ENCODE peak calls at places on chromosomes 3 and 15, in seven cellular contexts. T is A673, Q is SK-N-SH, J is fibroblast of villous mesenchyme, R is prostate gland, N is ovary, K is choroid plexus epithelial cell. B is an unnamed sample.

GRCh38 chr15:59303136-59303535 is 69.5 kb downstream of the MYO1E start:
- DNase-seq in T (no peak), Q (no peak), J (no peak), R (no peak), N (no peak), K (no peak), B (no peak)

GRCh38 chr3:16606398-16606797 is 1.2 kb upstream of the DAZL start:
- DNase-seq in T (no peak), Q (no peak), J (no peak), R (no peak), N (no peak), K (no peak), B (peak)

GRCh38 chr15:67133738-67134576 is 68.6 kb downstream of the SMAD3 start:
- DNase-seq in T (no peak), Q (no peak), J (peak), R (no peak), N (peak), K (peak), B (no peak)

GRCh38 chr3:188303286-188303799 is 149.4 kb downstream of the LPP start:
- DNase-seq in T (no peak), Q (no peak), J (no peak), R (no peak), N (no peak), K (no peak), B (no peak)

GRCh38 chr15:26200427-26200826 is 337.3 kb upstream of the ATP10A start:
- DNase-seq in T (no peak), Q (no peak), J (no peak), R (no peak), N (no peak), K (no peak), B (no peak)

GRCh38 chr15:58269455-58270414 is 131.6 kb downstream of the AQP9 start:
- DNase-seq in T (peak), Q (peak), J (peak), R (peak), N (no peak), K (peak), B (peak)

GRCh38 chr3:49133226-49133951 is 539 bp upstream of the LAMB2 start:
- DNase-seq in T (peak), Q (peak), J (peak), R (peak), N (peak), K (peak), B (peak)

GRCh38 chr3:153901991-153902390 is 219.2 kb upstream of the ARHGEF26 start:
- DNase-seq in T (no peak), Q (no peak), J (no peak), R (no peak), N (no peak), K (no peak), B (peak)

GRCh38 chr3:94615275-94616065 is 552.6 kb downstream of the NSUN3 start:
- DNase-seq in T (no peak), Q (no peak), J (no peak), R (no peak), N (no peak), K (no peak), B (no peak)

GRCh38 chr15:36497903-36498302 is 81.5 kb upstream of the CDIN1 start:
- DNase-seq in T (no peak), Q (no peak), J (peak), R (no peak), N (no peak), K (peak), B (no peak)

GRCh38 chr3:52063026-52063723 is 6.8 kb upstream of the DUSP7 start:
- DNase-seq in T (no peak), Q (peak), J (no peak), R (no peak), N (no peak), K (no peak), B (no peak)

GRCh38 chr3:155308831-155309230 is 15.3 kb upstream of the STRIT1 start:
- DNase-seq in T (no peak), Q (no peak), J (peak), R (no peak), N (no peak), K (no peak), B (peak)

GRCh38 chr15:52214553-52214952 is 23.4 kb upstream of the GNB5 start:
- DNase-seq in T (no peak), Q (no peak), J (no peak), R (no peak), N (no peak), K (no peak), B (no peak)

GRCh38 chr3:72446406-72447058 is 401.7 kb downstream of the SHQ1 start:
- DNase-seq in T (peak), Q (no peak), J (no peak), R (peak), N (no peak), K (peak), B (no peak)

GRCh38 chr3:31572605-31573459 is 40.1 kb downstream of the STT3B start:
- DNase-seq in T (no peak), Q (no peak), J (no peak), R (no peak), N (no peak), K (no peak), B (no peak)

GRCh38 chr15:93895976-93896770 is 335.2 kb upstream of the MCTP2 start:
- DNase-seq in T (no peak), Q (no peak), J (no peak), R (no peak), N (no peak), K (no peak), B (no peak)

GRCh38 chr3:66041116-66041515 is 2.4 kb upstream of the MAGI1 start:
- DNase-seq in T (no peak), Q (no peak), J (peak), R (no peak), N (no peak), K (peak), B (peak)

GRCh38 chr3:6799264-6799915 is 61.5 kb upstream of the GRM7 start:
- DNase-seq in T (peak), Q (peak), J (peak), R (peak), N (no peak), K (peak), B (peak)

GRCh38 chr15:79185199-79185598 is 94.6 kb upstream of the RASGRF1 start:
- DNase-seq in T (peak), Q (peak), J (no peak), R (no peak), N (no peak), K (peak), B (no peak)

GRCh38 chr3:119778811-119779210 is 3.1 kb upstream of the NR1I2 start:
- DNase-seq in T (peak), Q (no peak), J (no peak), R (no peak), N (no peak), K (no peak), B (peak)

GRCh38 chr15:30953731-30954378 is 37.6 kb downstream of the MTMR10 start:
- DNase-seq in T (peak), Q (no peak), J (peak), R (no peak), N (no peak), K (peak), B (peak)

GRCh38 chr15:60643490-60644040 is 164.6 kb upstream of the ICE2 start:
- DNase-seq in T (no peak), Q (no peak), J (no peak), R (no peak), N (no peak), K (no peak), B (no peak)

GRCh38 chr3:197874653-197875052 is 75.3 kb upstream of the RPL35A start:
- DNase-seq in T (no peak), Q (no peak), J (no peak), R (no peak), N (no peak), K (no peak), B (no peak)

GRCh38 chr15:68572309-68572708 is 6.5 kb upstream of the CORO2B start:
- DNase-seq in T (no peak), Q (no peak), J (no peak), R (no peak), N (no peak), K (no peak), B (no peak)

GRCh38 chr3:188241072-188241471 is 87.1 kb downstream of the LPP start:
- DNase-seq in T (no peak), Q (no peak), J (peak), R (no peak), N (no peak), K (peak), B (peak)

GRCh38 chr3:107065094-107065861 is 312.0 kb upstream of the CCDC54 start:
- DNase-seq in T (peak), Q (peak), J (no peak), R (no peak), N (peak), K (no peak), B (no peak)

GRCh38 chr3:10164546-10165393 is at the start of gene IRAK2:
- DNase-seq in T (peak), Q (peak), J (peak), R (peak), N (peak), K (peak), B (peak)

GRCh38 chr3:24004171-24004938 is 59.3 kb downstream of the NR1D2 start:
- DNase-seq in T (no peak), Q (no peak), J (no peak), R (no peak), N (no peak), K (no peak), B (no peak)

GRCh38 chr15:66682865-66683264 is 19.2 kb upstream of the SMAD6 start:
- DNase-seq in T (no peak), Q (no peak), J (no peak), R (no peak), N (no peak), K (peak), B (peak)

GRCh38 chr15:59247364-59247763 is 40.7 kb downstream of the LDHAL6B start:
- DNase-seq in T (peak), Q (peak), J (peak), R (peak), N (no peak), K (peak), B (peak)

GRCh38 chr15:49235446-49236207 is 65.6 kb downstream of the GALK2 start:
- DNase-seq in T (peak), Q (peak), J (peak), R (peak), N (peak), K (peak), B (peak)

GRCh38 chr3:99562138-99562537 is 76.3 kb upstream of the COL8A1 start:
- DNase-seq in T (peak), Q (no peak), J (peak), R (no peak), N (no peak), K (peak), B (peak)

GRCh38 chr3:115272036-115272824 is 125.1 kb upstream of the ZBTB20 start:
- DNase-seq in T (peak), Q (peak), J (peak), R (no peak), N (no peak), K (peak), B (peak)

GRCh38 chr15:68210409-68210756 is 5.3 kb upstream of the CALML4 start:
- DNase-seq in T (no peak), Q (no peak), J (no peak), R (no peak), N (no peak), K (no peak), B (no peak)

GRCh38 chr3:125434582-125435011 is 59.5 kb upstream of the ZNF148 start:
- DNase-seq in T (no peak), Q (no peak), J (no peak), R (no peak), N (no peak), K (no peak), B (no peak)

GRCh38 chr3:27544372-27544865 is 60.2 kb upstream of the SLC4A7 start:
- DNase-seq in T (peak), Q (no peak), J (peak), R (no peak), N (no peak), K (peak), B (peak)

GRCh38 chr15:95162069-95162468 is 930.7 kb downstream of the MCTP2 start:
- DNase-seq in T (no peak), Q (no peak), J (peak), R (no peak), N (no peak), K (peak), B (peak)

GRCh38 chr3:134406331-134407246 is 32.3 kb upstream of the AMOTL2 start:
- DNase-seq in T (no peak), Q (peak), J (no peak), R (no peak), N (no peak), K (no peak), B (no peak)

GRCh38 chr3:46354984-46355383 is 1.1 kb downstream of the CCR2 start:
- DNase-seq in T (no peak), Q (no peak), J (no peak), R (no peak), N (no peak), K (no peak), B (no peak)
- H3K4me3 ChIP-seq in T (no peak), Q (no peak), J (no peak), R (no peak), N (no peak), K (no peak), B (no peak)

DNA sequence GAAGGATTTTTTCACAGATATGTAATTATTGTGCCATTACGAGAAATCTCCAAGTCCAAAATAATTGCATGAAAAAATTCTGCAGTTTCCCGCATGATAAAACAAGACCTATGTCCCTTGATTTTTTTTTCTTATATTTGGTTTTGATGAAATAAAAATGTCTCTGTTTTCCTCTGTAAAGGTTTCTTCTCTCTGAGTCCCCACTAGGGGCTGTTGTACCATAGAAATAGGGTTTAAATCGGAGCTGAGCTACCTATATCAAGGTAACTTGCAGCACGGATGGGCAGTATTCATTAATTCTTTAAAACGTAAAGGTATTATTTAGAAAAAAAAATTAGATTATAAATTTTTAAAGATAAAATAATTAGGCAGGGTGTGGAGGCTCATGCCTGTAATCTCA is 66.6 kb upstream of the IGF1R start:
- DNase-seq in T (no peak), Q (no peak), J (no peak), R (no peak), N (no peak), K (no peak), B (no peak)
- TF ChIP-seq CTCF in T (peak), Q (peak), J (no peak), R (no peak), N (no peak), K (no peak), B (no peak)

GRCh38 chr3:39148116-39149058 is 5.0 kb downstream of the CSRNP1 start:
- DNase-seq in T (no peak), Q (no peak), J (peak), R (no peak), N (no peak), K (peak), B (peak)

GRCh38 chr3:39147711-39148115 is 5.7 kb downstream of the CSRNP1 start:
- DNase-seq in T (no peak), Q (no peak), J (peak), R (no peak), N (no peak), K (peak), B (peak)

GRCh38 chr3:39147374-39147709 is 6.0 kb downstream of the CSRNP1 start:
- DNase-seq in T (no peak), Q (no peak), J (no peak), R (no peak), N (no peak), K (no peak), B (no peak)

GRCh38 chr3:39146083-39146501 is 7.3 kb downstream of the CSRNP1 start:
- DNase-seq in T (no peak), Q (no peak), J (peak), R (no peak), N (no peak), K (peak), B (peak)

DNA sequence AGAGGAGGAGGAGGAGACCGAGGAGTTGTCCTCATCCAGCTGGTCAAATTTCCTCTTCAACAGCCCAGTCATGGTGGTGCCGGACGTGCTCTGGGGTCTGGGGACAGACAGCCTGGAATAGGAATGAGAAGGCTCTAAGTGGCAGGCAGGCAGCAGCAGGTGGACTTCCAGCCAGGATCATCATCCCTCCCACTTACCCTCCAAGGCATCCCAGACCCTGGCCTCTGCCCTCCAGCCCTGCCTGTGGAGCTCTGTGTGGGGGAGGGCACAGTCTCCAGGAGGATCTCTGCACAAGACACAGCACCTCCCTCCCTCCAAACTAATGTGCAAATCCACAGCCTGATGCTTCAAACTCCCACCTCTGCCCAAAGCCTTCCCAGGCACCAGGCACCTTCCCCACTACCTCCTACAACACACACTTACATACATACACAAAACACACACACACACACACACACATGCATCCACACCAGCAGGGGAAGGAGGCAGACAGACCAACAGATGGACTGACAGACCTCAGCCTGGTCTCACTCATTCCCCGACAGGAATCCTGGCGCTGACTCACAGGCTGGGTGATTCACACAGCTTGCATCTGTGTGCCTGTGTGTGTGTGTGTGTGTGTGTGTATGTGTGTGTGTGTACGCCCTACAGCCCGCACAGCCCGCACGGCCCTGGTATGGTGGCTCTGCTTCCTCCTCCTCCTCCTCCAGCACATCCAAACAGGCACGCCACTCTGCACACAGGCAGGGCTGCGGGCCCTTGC is 6.6 kb downstream of the CSRNP1 start:
- DNase-seq in T (peak), Q (peak), J (peak), R (peak), N (peak), K (peak), B (peak)
- H3K4me3 ChIP-seq in T (no peak), Q (no peak), J (peak), R (no peak), N (no peak), K (peak), B (peak)

GRCh38 chr3:14883226-14883625 is 64.2 kb upstream of the NR2C2 start:
- DNase-seq in T (no peak), Q (no peak), J (no peak), R (no peak), N (no peak), K (no peak), B (no peak)
- TF ChIP-seq CTCF in T (no peak), Q (no peak), J (no peak), R (no peak), N (no peak), K (no peak), B (no peak)

GRCh38 chr3:8641472-8641871 is 3.1 kb downstream of the SSUH2 start:
- DNase-seq in T (no peak), Q (no peak), J (no peak), R (no peak), N (no peak), K (no peak), B (no peak)
- H3K4me3 ChIP-seq in T (no peak), Q (no peak), J (no peak), R (no peak), N (no peak), K (no peak), B (no peak)